ENCODE peak calls at places on chromosome 4, in nine cellular contexts. L is right cardiac atrium; D is activated naive CD8-positive, alpha-beta T cell treated with anti-CD3 and anti-CD28 coated beads, Interleukin-2, amount 10 ng/mL, durations not matched to agents 7 days and 5 days; J is lower lobe of right lung; G is heart left ventricle; O is T-helper 17 cell; V is stimulated activated effector memory CD8-positive, alpha-beta T cell treated with anti-CD3 and anti-CD28 coated beads, Interleukin-12 subunit alpha, Interleukin-12 subunit beta, amount 100 ng/mL, for 72 hours; K is T-cell; I is stimulated activated naive CD8-positive, alpha-beta T cell treated with anti-CD3 and anti-CD28 coated beads, Interleukin-15, Interleukin-2, amounts not matched to agents 100 U/mL and 50 U/mL, for 24 hours. X is an unnamed sample.

GRCh38 chr4:130349745-130350144 is 1253.8 kb downstream of the C4orf33 start:
- ATAC-seq in O (no peak), K (no peak), J (peak), D (no peak), G (no peak), V (peak), L (no peak), I (no peak), X (peak)

GRCh38 chr4:187504974-187505797 is 490.4 kb upstream of the ZFP42 start:
- ATAC-seq in J (no peak), D (no peak), O (no peak), I (no peak), V (no peak), L (peak), G (no peak), K (no peak), X (no peak)

GRCh38 chr4:85862896-85863295 is 387.9 kb downstream of the ARHGAP24 start:
- ATAC-seq in O (no peak), L (no peak), D (no peak), I (no peak), V (no peak), K (no peak), G (no peak), J (no peak), X (no peak)

GRCh38 chr4:54439831-54440243 is 210.7 kb downstream of the PDGFRA start:
- ATAC-seq in G (peak), K (no peak), I (no peak), L (peak), J (peak), D (no peak), O (peak), V (peak), X (peak)

GRCh38 chr4:15557806-15558550 is 88.3 kb downstream of the CC2D2A start:
- ATAC-seq in J (no peak), D (no peak), K (no peak), I (no peak), O (no peak), G (no peak), L (no peak), V (no peak), X (no peak)

GRCh38 chr4:146029147-146029546 is 90.5 kb upstream of the ZNF827 start:
- ATAC-seq in O (no peak), G (no peak), V (no peak), L (no peak), D (no peak), K (no peak), I (no peak), J (no peak), X (no peak)

GRCh38 chr4:74751247-74751646 is 43.1 kb downstream of the BTC start:
- ATAC-seq in D (no peak), J (no peak), G (no peak), O (no peak), K (no peak), L (no peak), I (no peak), V (no peak), X (no peak)

GRCh38 chr4:11782859-11783258 is 354.2 kb upstream of the HS3ST1 start:
- ATAC-seq in D (no peak), J (no peak), L (no peak), G (no peak), O (no peak), K (no peak), I (no peak), V (no peak), X (no peak)

GRCh38 chr4:86300516-86300915 is 59.3 kb downstream of the MAPK10 start:
- ATAC-seq in I (no peak), D (no peak), V (no peak), G (no peak), K (no peak), L (no peak), J (no peak), O (no peak), X (no peak)

GRCh38 chr4:77697860-77698599 is 92.4 kb downstream of the CXCL13 start:
- ATAC-seq in O (no peak), K (no peak), G (peak), L (peak), D (peak), J (peak), V (peak), I (no peak), X (no peak)

GRCh38 chr4:88514557-88515511 is 8.7 kb downstream of the PYURF start:
- ATAC-seq in G (no peak), L (no peak), O (no peak), J (peak), K (no peak), D (no peak), V (no peak), I (no peak), X (no peak)